ENCODE peak calls at places on chromosomes 12 and 14, in seven cellular contexts. Z, X, S, Q, T, U and B are unnamed samples.

GRCh38 chr14:23392613-23393012 is 15.5 kb downstream of the MYH6 start:
- DNase-seq in S (no peak), U (no peak), Z (no peak), T (no peak), X (no peak), Q (no peak), B (no peak)

GRCh38 chr12:96193725-96194571 is at the start of gene ELK3:
- DNase-seq in X (peak), S (peak), U (peak), Q (peak), Z (peak), T (peak), B (peak)

GRCh38 chr12:121925361-121925725 is 7.0 kb downstream of the CFAP251 start:
- DNase-seq in U (no peak), Q (no peak), T (no peak), S (peak), Z (no peak), X (no peak), B (no peak)

GRCh38 chr12:132998742-132999141 is 12.6 kb downstream of the ZNF26 start:
- DNase-seq in Q (no peak), U (no peak), X (no peak), Z (no peak), S (no peak), T (no peak), B (no peak)

GRCh38 chr12:8950702-8951478 is 1.4 kb upstream of the M6PR start:
- DNase-seq in S (no peak), U (no peak), X (no peak), T (no peak), Z (no peak), Q (no peak), B (no peak)

GRCh38 chr14:72847721-72848120 is 46.2 kb downstream of the DPF3 start:
- DNase-seq in T (no peak), S (no peak), Z (no peak), Q (no peak), X (no peak), U (no peak), B (peak)

GRCh38 chr14:54177861-54178591 is 218.8 kb upstream of the CDKN3 start:
- DNase-seq in S (no peak), U (no peak), X (no peak), Q (no peak), T (no peak), Z (no peak), B (no peak)

GRCh38 chr14:50985124-50985815 is 41.0 kb upstream of the PYGL start:
- DNase-seq in Q (no peak), S (no peak), Z (no peak), U (no peak), T (no peak), X (no peak), B (no peak)

GRCh38 chr14:34710006-34710405 is 4.4 kb downstream of the CFL2 start:
- DNase-seq in X (no peak), Z (no peak), Q (no peak), T (no peak), S (no peak), U (no peak), B (no peak)

GRCh38 chr12:58030566-58031279 is 89.4 kb downstream of the ATP23 start:
- DNase-seq in Q (no peak), T (peak), Z (no peak), S (peak), U (no peak), X (no peak), B (peak)

GRCh38 chr14:59868021-59868420 is 2.6 kb downstream of the RTN1 start:
- DNase-seq in X (no peak), U (no peak), T (no peak), Z (no peak), Q (no peak), S (no peak), B (no peak)

GRCh38 chr12:105574056-105574715 is 243.7 kb downstream of the C12orf75 start:
- DNase-seq in T (no peak), S (peak), U (no peak), Q (no peak), Z (no peak), X (no peak), B (peak)

GRCh38 chr14:61839452-61839851 is 77.2 kb downstream of the SNAPC1 start:
- DNase-seq in X (no peak), Q (no peak), T (no peak), Z (no peak), U (no peak), S (peak), B (no peak)

GRCh38 chr12:130619378-130619970 is 96.6 kb downstream of the RIMBP2 start:
- DNase-seq in Z (peak), T (no peak), X (no peak), Q (no peak), U (no peak), S (no peak), B (no peak)

GRCh38 chr14:104390941-104391901 is 188.3 kb upstream of the C14orf180 start:
- DNase-seq in U (peak), Q (no peak), T (no peak), S (no peak), Z (no peak), X (peak), B (no peak)

GRCh38 chr12:53064613-53065415 is 14.4 kb downstream of the SPRYD3 start:
- DNase-seq in S (no peak), T (peak), Z (no peak), X (no peak), Q (peak), U (no peak), B (no peak)

GRCh38 chr14:100156776-100157175 is 2.7 kb downstream of the DEGS2 start:
- DNase-seq in U (no peak), X (no peak), Q (no peak), S (no peak), T (no peak), Z (no peak), B (no peak)

GRCh38 chr14:100153560-100153959 is 5.9 kb downstream of the DEGS2 start:
- DNase-seq in S (no peak), Q (no peak), T (no peak), Z (no peak), U (no peak), X (no peak), B (no peak)

GRCh38 chr14:100155881-100156645 is 3.4 kb downstream of the DEGS2 start:
- DNase-seq in S (no peak), T (no peak), X (no peak), U (no peak), Z (peak), Q (no peak), B (no peak)

GRCh38 chr14:100152091-100152490 is 7.4 kb downstream of the DEGS2 start:
- DNase-seq in U (no peak), Q (no peak), S (no peak), T (no peak), Z (no peak), X (no peak), B (no peak)

GRCh38 chr14:100155049-100155621 is 4.3 kb downstream of the DEGS2 start:
- DNase-seq in U (no peak), X (no peak), S (no peak), Z (peak), T (no peak), Q (no peak), B (peak)
- H3K4me3 ChIP-seq in U (no peak), X (no peak), S (no peak), Z (no peak), T (no peak), Q (no peak), B (no peak)

GRCh38 chr14:91374897-91375747 is 42.5 kb downstream of the CCDC88C start:
- DNase-seq in U (peak), S (no peak), Z (no peak), T (no peak), X (no peak), Q (no peak), B (no peak)

GRCh38 chr14:91376547-91377477 is 40.8 kb downstream of the CCDC88C start:
- DNase-seq in Q (no peak), U (no peak), T (no peak), S (no peak), X (no peak), Z (peak), B (no peak)

GRCh38 chr14:91374287-91374880 is 43.2 kb downstream of the CCDC88C start:
- DNase-seq in U (no peak), T (no peak), X (no peak), Z (no peak), S (no peak), Q (no peak), B (no peak)

GRCh38 chr14:91377700-91378652 is 39.6 kb downstream of the CCDC88C start:
- DNase-seq in Z (peak), Q (no peak), S (no peak), X (no peak), T (no peak), U (no peak), B (no peak)

DNA sequence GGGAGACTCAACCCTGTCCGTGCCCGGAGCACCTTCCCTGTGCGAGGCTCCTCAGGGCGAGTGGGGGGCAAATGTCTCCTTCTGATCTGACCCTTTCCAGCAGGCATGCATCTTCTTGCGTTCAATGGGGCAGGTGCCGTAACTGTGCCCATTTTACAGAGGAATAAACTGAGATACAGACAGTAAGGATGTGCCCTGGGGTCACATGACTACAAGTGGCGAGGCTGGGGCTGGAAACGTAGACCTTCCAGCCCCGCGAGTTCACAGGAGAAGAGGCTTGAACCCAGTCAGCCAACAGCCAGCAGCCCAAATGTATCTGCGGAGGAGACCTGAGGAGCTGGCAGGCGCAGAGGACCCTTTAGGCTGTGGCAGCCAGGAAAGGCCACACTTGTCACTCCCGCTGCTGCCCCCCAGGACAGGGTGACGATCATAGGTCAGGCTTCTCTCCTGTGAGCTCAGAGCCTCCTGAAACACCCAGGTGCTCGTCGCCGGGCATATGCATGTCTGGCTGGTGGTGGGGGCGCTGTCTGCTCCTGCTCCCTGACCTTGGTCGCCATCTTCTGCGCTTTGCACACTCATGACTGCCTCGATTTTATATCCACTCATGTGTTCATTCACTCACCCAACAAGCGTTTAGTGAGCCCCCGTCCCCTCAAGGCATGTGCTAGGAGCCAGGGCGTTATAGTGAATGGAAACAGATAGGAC is 41.7 kb downstream of the CCDC88C start:
- DNase-seq in Q (no peak), T (no peak), U (no peak), X (no peak), Z (no peak), S (no peak), B (no peak)
- H3K4me3 ChIP-seq in Q (no peak), T (no peak), U (no peak), X (no peak), Z (no peak), S (no peak), B (no peak)

GRCh38 chr12:80939231-80939950 is 1.7 kb upstream of the LIN7A start:
- DNase-seq in X (no peak), S (peak), T (no peak), Z (no peak), U (no peak), Q (no peak), B (no peak)

GRCh38 chr12:80936353-80936641 is 1.4 kb downstream of the LIN7A start:
- DNase-seq in Q (no peak), T (no peak), Z (no peak), X (no peak), S (no peak), U (no peak), B (no peak)

GRCh38 chr12:80936642-80937390 is 918 bp downstream of the LIN7A start:
- DNase-seq in S (peak), U (peak), Z (peak), Q (peak), X (peak), T (no peak), B (no peak)

GRCh38 chr12:80937391-80938238 is at the start of gene LIN7A:
- DNase-seq in Z (peak), T (no peak), Q (peak), X (peak), S (peak), U (peak), B (no peak)

DNA sequence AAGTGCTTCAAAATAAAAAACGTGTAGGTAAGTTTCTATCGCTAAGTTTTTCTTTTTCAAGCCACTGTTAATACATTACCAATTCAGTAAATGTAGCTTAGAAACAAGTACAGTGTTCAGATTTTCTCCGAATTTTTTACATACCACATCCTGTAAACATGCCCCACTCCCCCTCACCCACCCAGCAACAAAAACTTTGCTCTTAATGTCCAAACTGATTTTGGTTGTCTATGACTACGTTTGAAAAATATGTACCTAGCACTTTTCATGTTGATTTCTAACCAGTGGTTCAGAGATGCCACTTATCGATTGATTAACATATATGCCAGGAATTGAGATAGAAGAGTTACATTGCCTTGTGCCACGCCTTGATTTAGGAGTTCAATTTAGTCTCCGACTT is 663 bp upstream of the LIN7A start:
- DNase-seq in S (no peak), Q (no peak), T (no peak), U (no peak), Z (no peak), X (no peak), B (no peak)
- H3K4me3 ChIP-seq in S (no peak), Q (no peak), T (no peak), U (peak), Z (no peak), X (no peak), B (no peak)

GRCh38 chr12:28460420-28461130 is 270.3 kb downstream of the CCDC91 start:
- DNase-seq in S (no peak), X (no peak), Z (no peak), T (no peak), U (no peak), Q (no peak), B (no peak)
- H3K4me3 ChIP-seq in S (no peak), X (no peak), Z (no peak), T (no peak), U (no peak), Q (no peak), B (no peak)

GRCh38 chr12:6965026-6965661 is 5.3 kb downstream of the PHB2 start:
- DNase-seq in U (peak), Z (peak), Q (peak), X (peak), S (peak), T (peak), B (peak)

GRCh38 chr12:6964605-6965025 is 5.8 kb downstream of the PHB2 start:
- DNase-seq in Z (no peak), U (no peak), Q (no peak), S (no peak), T (no peak), X (peak), B (no peak)

GRCh38 chr12:6963016-6963731 is 7.3 kb downstream of the PHB2 start:
- DNase-seq in U (peak), S (no peak), Z (peak), Q (peak), X (peak), T (no peak), B (peak)

GRCh38 chr12:6962285-6963015 is 8.0 kb downstream of the PHB2 start:
- DNase-seq in Z (peak), S (no peak), T (no peak), X (peak), Q (peak), U (peak), B (no peak)

DNA sequence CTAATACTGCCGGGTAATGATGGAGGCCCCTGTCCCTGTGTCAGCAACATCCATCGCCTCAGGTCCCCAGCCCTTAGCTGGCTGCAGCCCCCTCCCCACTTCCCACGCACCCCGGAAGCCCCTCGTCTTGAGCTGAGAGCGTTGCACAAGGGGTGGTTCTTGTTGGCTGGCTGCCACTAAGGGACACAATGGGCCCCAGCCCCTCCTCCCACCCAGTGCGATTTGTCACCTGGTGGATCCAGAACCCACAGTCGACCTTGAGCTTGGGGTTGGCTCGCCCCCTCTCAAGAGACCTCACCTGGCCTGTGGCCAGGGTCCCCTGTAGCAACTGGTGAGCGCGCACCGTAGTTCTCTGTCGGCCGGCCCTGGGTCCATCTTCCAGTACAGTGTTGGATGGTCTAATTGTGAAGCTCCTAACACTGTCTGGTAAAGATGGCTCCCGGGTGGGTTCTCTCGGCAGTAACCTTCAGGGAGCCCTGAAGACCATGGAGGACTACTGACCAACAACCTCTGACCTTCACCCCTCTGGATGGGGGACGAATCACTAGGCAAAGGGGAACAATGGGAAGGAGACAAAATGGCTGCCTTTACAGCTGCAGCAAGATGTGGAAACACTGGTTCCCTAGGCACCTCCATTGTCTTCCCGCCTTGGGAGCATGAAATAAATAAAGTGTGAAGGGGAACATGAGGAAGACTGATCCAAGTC is 6.6 kb downstream of the PHB2 start:
- DNase-seq in X (peak), U (no peak), Q (peak), Z (peak), S (no peak), T (no peak), B (no peak)
- H3K4me3 ChIP-seq in X (no peak), U (peak), Q (peak), Z (no peak), S (no peak), T (peak), B (peak)

GRCh38 chr12:12890492-12890814 is 909 bp upstream of the GPRC5A start:
- DNase-seq in X (no peak), S (peak), U (peak), Q (peak), Z (peak), T (no peak), B (no peak)
- H3K4me3 ChIP-seq in X (peak), S (peak), U (peak), Q (peak), Z (peak), T (no peak), B (peak)